ENCODE peak calls at places on chromosome 19, in four cellular contexts. One of them, this sample, is unnamed.

GRCh38 chr19:55146078-55146647 is 2.8 kb downstream of the TNNT1 start:
- DNase-seq in activated CD4-positive, alpha-beta T cell treated with anti-CD3 and anti-CD28 coated beads for 24 hours: no peak
- DNase-seq in endothelial cell: no peak
- DNase-seq in GOT3: no peak
- DNase-seq in this sample: no peak

GRCh38 chr19:9132422-9132821 is 5.7 kb upstream of the OR7G3 start:
- DNase-seq in activated CD4-positive, alpha-beta T cell treated with anti-CD3 and anti-CD28 coated beads for 24 hours: no peak
- DNase-seq in endothelial cell: no peak
- DNase-seq in GOT3: no peak
- DNase-seq in this sample: no peak

GRCh38 chr19:10299545-10300458 is 9.8 kb downstream of the ZGLP1 start:
- DNase-seq in activated CD4-positive, alpha-beta T cell treated with anti-CD3 and anti-CD28 coated beads for 24 hours: no peak
- DNase-seq in endothelial cell: no peak
- DNase-seq in GOT3: no peak
- DNase-seq in this sample: no peak

GRCh38 chr19:14519860-14520407 is 1.7 kb upstream of the DNAJB1 start:
- DNase-seq in activated CD4-positive, alpha-beta T cell treated with anti-CD3 and anti-CD28 coated beads for 24 hours: no peak
- DNase-seq in endothelial cell: no peak
- DNase-seq in GOT3: no peak
- DNase-seq in this sample: no peak

GRCh38 chr19:12946092-12946845 is 607 bp downstream of the RAD23A start:
- DNase-seq in activated CD4-positive, alpha-beta T cell treated with anti-CD3 and anti-CD28 coated beads for 24 hours: peak
- DNase-seq in endothelial cell: peak
- DNase-seq in GOT3: peak
- DNase-seq in this sample: peak

GRCh38 chr19:10449037-10449436 is 28.7 kb downstream of the PDE4A start:
- DNase-seq in activated CD4-positive, alpha-beta T cell treated with anti-CD3 and anti-CD28 coated beads for 24 hours: no peak
- DNase-seq in endothelial cell: no peak
- DNase-seq in GOT3: no peak
- DNase-seq in this sample: no peak

GRCh38 chr19:10106100-10106936 is at the start of gene PPAN:
- DNase-seq in activated CD4-positive, alpha-beta T cell treated with anti-CD3 and anti-CD28 coated beads for 24 hours: peak
- DNase-seq in endothelial cell: peak
- DNase-seq in GOT3: peak
- DNase-seq in this sample: peak

GRCh38 chr19:35090160-35090794 is 25.3 kb upstream of the FXYD3 start:
- DNase-seq in activated CD4-positive, alpha-beta T cell treated with anti-CD3 and anti-CD28 coated beads for 24 hours: peak
- DNase-seq in endothelial cell: peak
- DNase-seq in GOT3: no peak
- DNase-seq in this sample: no peak

GRCh38 chr19:40323705-40324104 is 24.5 kb downstream of the C19orf47 start:
- DNase-seq in activated CD4-positive, alpha-beta T cell treated with anti-CD3 and anti-CD28 coated beads for 24 hours: no peak
- DNase-seq in endothelial cell: no peak
- DNase-seq in GOT3: no peak
- DNase-seq in this sample: no peak

GRCh38 chr19:45547965-45548609 is 36.5 kb downstream of the OPA3 start:
- DNase-seq in activated CD4-positive, alpha-beta T cell treated with anti-CD3 and anti-CD28 coated beads for 24 hours: no peak
- DNase-seq in endothelial cell: no peak
- DNase-seq in GOT3: no peak
- DNase-seq in this sample: no peak

GRCh38 chr19:13881231-13881691 is 4.3 kb downstream of the NANOS3 start:
- DNase-seq in activated CD4-positive, alpha-beta T cell treated with anti-CD3 and anti-CD28 coated beads for 24 hours: no peak
- DNase-seq in endothelial cell: no peak
- DNase-seq in GOT3: no peak
- DNase-seq in this sample: no peak

GRCh38 chr19:35228177-35228930 is at the start of gene FAM187B:
- DNase-seq in activated CD4-positive, alpha-beta T cell treated with anti-CD3 and anti-CD28 coated beads for 24 hours: no peak
- DNase-seq in endothelial cell: no peak
- DNase-seq in GOT3: no peak
- DNase-seq in this sample: no peak

GRCh38 chr19:48992571-48993174 is 436 bp downstream of the GYS1 start:
- DNase-seq in activated CD4-positive, alpha-beta T cell treated with anti-CD3 and anti-CD28 coated beads for 24 hours: no peak
- DNase-seq in endothelial cell: peak
- DNase-seq in GOT3: no peak
- DNase-seq in this sample: no peak

GRCh38 chr19:14033946-14034345 is 2.4 kb downstream of the IL27RA start:
- DNase-seq in activated CD4-positive, alpha-beta T cell treated with anti-CD3 and anti-CD28 coated beads for 24 hours: no peak
- DNase-seq in endothelial cell: no peak
- DNase-seq in GOT3: no peak
- DNase-seq in this sample: no peak

GRCh38 chr19:33220115-33220514 is 5.5 kb downstream of the SLC7A10 start:
- DNase-seq in activated CD4-positive, alpha-beta T cell treated with anti-CD3 and anti-CD28 coated beads for 24 hours: no peak
- DNase-seq in endothelial cell: no peak
- DNase-seq in GOT3: no peak
- DNase-seq in this sample: no peak

GRCh38 chr19:16594681-16595091 is 22.5 kb upstream of the SLC35E1 start:
- DNase-seq in activated CD4-positive, alpha-beta T cell treated with anti-CD3 and anti-CD28 coated beads for 24 hours: no peak
- DNase-seq in endothelial cell: no peak
- DNase-seq in GOT3: no peak
- DNase-seq in this sample: no peak

GRCh38 chr19:6007866-6008265 is 29.9 kb upstream of the RANBP3 start:
- DNase-seq in activated CD4-positive, alpha-beta T cell treated with anti-CD3 and anti-CD28 coated beads for 24 hours: no peak
- DNase-seq in endothelial cell: no peak
- DNase-seq in GOT3: no peak
- DNase-seq in this sample: no peak

GRCh38 chr19:1225451-1226226 is 12.2 kb downstream of the CBARP start:
- DNase-seq in activated CD4-positive, alpha-beta T cell treated with anti-CD3 and anti-CD28 coated beads for 24 hours: no peak
- DNase-seq in endothelial cell: no peak
- DNase-seq in GOT3: no peak
- DNase-seq in this sample: no peak

GRCh38 chr19:51094696-51095279 is 12.1 kb upstream of the KLK14 start:
- DNase-seq in activated CD4-positive, alpha-beta T cell treated with anti-CD3 and anti-CD28 coated beads for 24 hours: peak
- DNase-seq in endothelial cell: peak
- DNase-seq in GOT3: no peak
- DNase-seq in this sample: no peak

GRCh38 chr19:1171755-1172352 is 2.2 kb downstream of the SBNO2 start:
- DNase-seq in activated CD4-positive, alpha-beta T cell treated with anti-CD3 and anti-CD28 coated beads for 24 hours: no peak
- DNase-seq in endothelial cell: no peak
- DNase-seq in GOT3: no peak
- DNase-seq in this sample: no peak

GRCh38 chr19:35731353-35731752 is 10.9 kb downstream of the IGFLR1 start:
- DNase-seq in activated CD4-positive, alpha-beta T cell treated with anti-CD3 and anti-CD28 coated beads for 24 hours: no peak
- DNase-seq in endothelial cell: no peak
- DNase-seq in GOT3: no peak
- DNase-seq in this sample: no peak

GRCh38 chr19:50330365-50331078 is 1.3 kb upstream of the KCNC3 start:
- DNase-seq in activated CD4-positive, alpha-beta T cell treated with anti-CD3 and anti-CD28 coated beads for 24 hours: peak
- DNase-seq in endothelial cell: no peak
- DNase-seq in GOT3: no peak
- DNase-seq in this sample: peak

GRCh38 chr19:7926021-7926726 is at the start of gene CTXN1:
- DNase-seq in activated CD4-positive, alpha-beta T cell treated with anti-CD3 and anti-CD28 coated beads for 24 hours: peak
- DNase-seq in endothelial cell: peak
- DNase-seq in GOT3: no peak
- DNase-seq in this sample: peak